ENCODE peak calls at places on chromosomes 1 and 21, in eight cellular contexts. Q is body of pancreas; H is CD4-positive, CD25-positive, alpha-beta regulatory T cell; G is mucosa of descending colon; D is PC-9; E is right lobe of liver; S is fibroblast of lung; R is astrocyte. X is an unnamed sample. For H3K36me3 and H3K4me1, the result is how much of the 10 kb centered on the place peaks cover.

GRCh38 chr1:236204656-236205055 is 62.3 kb downstream of the GPR137B start:
- DNase-seq in G (no peak), H (no peak), R (no peak), D (no peak), S (no peak), E (no peak), Q (no peak), X (no peak)

GRCh38 chr1:211939876-211940468 is 95.4 kb downstream of the INTS7 start:
- DNase-seq in R (no peak), Q (peak), S (no peak), D (no peak), E (no peak), H (no peak), G (no peak), X (no peak)

GRCh38 chr1:181479137-181479745 is 4.1 kb upstream of the CACNA1E start:
- DNase-seq in G (peak), R (peak), S (peak), E (peak), D (peak), H (no peak), Q (peak), X (peak)

GRCh38 chr21:39332175-39332574 is 16.7 kb downstream of the HMGN1 start:
- DNase-seq in D (no peak), H (no peak), G (peak), S (no peak), Q (no peak), R (no peak), E (no peak), X (no peak)

GRCh38 chr1:65911679-65912078 is 119.0 kb downstream of the PDE4B start:
- DNase-seq in H (no peak), Q (no peak), D (no peak), G (no peak), S (no peak), E (no peak), R (no peak), X (no peak)

GRCh38 chr1:29893806-29894205 is 657.5 kb downstream of the PTPRU start:
- DNase-seq in D (no peak), E (no peak), R (no peak), S (no peak), Q (no peak), H (no peak), G (no peak), X (no peak)

GRCh38 chr1:61588736-61589381 is 136.1 kb downstream of the TM2D1 start:
- DNase-seq in S (peak), E (peak), G (peak), D (peak), Q (peak), H (peak), R (peak), X (peak)

GRCh38 chr1:95076034-95076433 is 3.3 kb upstream of the ALG14 start:
- DNase-seq in G (no peak), H (no peak), Q (no peak), S (no peak), D (no peak), R (no peak), E (no peak), X (no peak)

GRCh38 chr1:212952596-212952995 is 2.3 kb downstream of the VASH2 start:
- DNase-seq in G (no peak), S (no peak), D (no peak), Q (no peak), R (no peak), H (no peak), E (no peak), X (no peak)

GRCh38 chr1:25099343-25099951 is 132.9 kb downstream of the SYF2 start:
- DNase-seq in D (no peak), H (no peak), G (peak), S (no peak), E (no peak), Q (no peak), R (no peak), X (peak)

GRCh38 chr1:63746129-63746864 is 27.5 kb upstream of the ROR1 start:
- DNase-seq in D (peak), R (peak), G (no peak), Q (no peak), H (no peak), E (no peak), S (peak), X (no peak)

GRCh38 chr1:2543543-2544092 is 12.6 kb upstream of the TNFRSF14 start:
- DNase-seq in S (peak), R (peak), H (peak), G (no peak), Q (no peak), D (no peak), E (no peak), X (no peak)

GRCh38 chr1:117886101-117886795 is 43.2 kb downstream of the GDAP2 start:
- DNase-seq in G (no peak), R (peak), E (no peak), S (peak), Q (no peak), D (no peak), H (no peak), X (no peak)

GRCh38 chr1:117877823-117878222 is 51.6 kb downstream of the GDAP2 start:
- DNase-seq in Q (no peak), G (no peak), D (no peak), R (no peak), E (no peak), S (no peak), H (no peak), X (no peak)

GRCh38 chr1:117879284-117879683 is 50.1 kb downstream of the GDAP2 start:
- DNase-seq in G (no peak), Q (no peak), S (no peak), R (no peak), H (no peak), E (no peak), D (no peak), X (no peak)

GRCh38 chr1:117883620-117884019 is 45.8 kb downstream of the GDAP2 start:
- DNase-seq in Q (no peak), R (no peak), E (no peak), G (no peak), D (no peak), H (no peak), S (no peak), X (no peak)
- H3K36me3 ChIP-seq in Q (under half), R (under half), E (under half), G (under half), D (under half), H (under half), S (under half), X (under half)

GRCh38 chr1:182614796-182615451 is 10.7 kb upstream of the RGS16 start:
- DNase-seq in H (peak), R (peak), E (peak), S (peak), G (peak), Q (peak), D (peak), X (peak)
- H3K4me1 ChIP-seq in H (under half), R (under half), E (under half), S (under half), G (under half), Q (under half), D (under half), X (under half)

DNA sequence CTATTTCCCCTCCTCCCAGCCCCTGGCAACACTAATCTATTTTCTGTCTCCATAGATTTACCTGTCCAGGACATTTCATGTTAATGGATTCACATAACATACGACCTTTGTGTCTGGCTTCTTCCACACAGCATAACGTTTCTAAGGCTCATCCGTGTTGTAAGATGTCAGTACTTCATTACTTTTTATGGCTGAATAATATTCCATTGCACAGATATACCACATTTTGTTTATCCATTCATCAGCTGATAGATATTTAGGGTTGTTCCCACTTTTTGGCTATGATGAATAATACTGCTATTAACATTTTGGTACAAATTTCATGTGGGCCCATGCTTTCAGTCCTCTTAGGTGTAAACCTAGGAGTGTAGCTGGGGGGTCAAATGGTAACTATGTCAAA is 38.2 kb downstream of the GLIS1 start:
- DNase-seq in E (no peak), H (no peak), D (no peak), R (no peak), G (no peak), S (no peak), Q (no peak), X (no peak)
- H3K36me3 ChIP-seq in E (under half), H (under half), D (under half), R (under half), G (under half), S (under half), Q (under half), X (under half)

GRCh38 chr1:83773059-83773458 is 225.9 kb downstream of the TTLL7 start:
- DNase-seq in G (no peak), Q (no peak), S (no peak), H (no peak), R (no peak), D (no peak), E (no peak), X (no peak)

GRCh38 chr1:83766182-83766825 is 232.6 kb downstream of the TTLL7 start:
- DNase-seq in D (no peak), E (no peak), G (no peak), R (no peak), S (no peak), Q (no peak), H (no peak), X (no peak)

GRCh38 chr1:83770322-83770661 is 228.6 kb downstream of the TTLL7 start:
- DNase-seq in R (no peak), H (no peak), E (no peak), Q (no peak), G (no peak), D (no peak), S (no peak), X (no peak)

GRCh38 chr1:83769072-83769471 is 229.9 kb downstream of the TTLL7 start:
- DNase-seq in E (no peak), H (no peak), R (no peak), G (no peak), S (no peak), D (no peak), Q (no peak), X (no peak)

GRCh38 chr1:83769594-83770321 is 229.2 kb downstream of the TTLL7 start:
- DNase-seq in Q (no peak), G (no peak), S (no peak), E (no peak), D (no peak), R (no peak), H (no peak), X (no peak)
- H3K4me1 ChIP-seq in Q (under half), G (under half), S (under half), E (under half), D (under half), R (under half), H (under half), X (under half)

GRCh38 chr1:244988521-244988920 is 124.2 kb upstream of the HNRNPU start:
- DNase-seq in S (no peak), G (no peak), D (no peak), R (no peak), Q (no peak), E (no peak), H (no peak), X (no peak)
- H3K36me3 ChIP-seq in S (under half), G (under half), D (under half), R (under half), Q (under half), E (under half), H (under half), X (under half)

GRCh38 chr1:118989878-118990378 is 1.8 kb upstream of the TBX15 start:
- DNase-seq in E (no peak), D (no peak), G (no peak), H (no peak), Q (no peak), R (no peak), S (no peak), X (no peak)
- H3K4me1 ChIP-seq in E (under half), D (under half), G (under half), H (under half), Q (under half), R (under half), S (under half), X (under half)

DNA sequence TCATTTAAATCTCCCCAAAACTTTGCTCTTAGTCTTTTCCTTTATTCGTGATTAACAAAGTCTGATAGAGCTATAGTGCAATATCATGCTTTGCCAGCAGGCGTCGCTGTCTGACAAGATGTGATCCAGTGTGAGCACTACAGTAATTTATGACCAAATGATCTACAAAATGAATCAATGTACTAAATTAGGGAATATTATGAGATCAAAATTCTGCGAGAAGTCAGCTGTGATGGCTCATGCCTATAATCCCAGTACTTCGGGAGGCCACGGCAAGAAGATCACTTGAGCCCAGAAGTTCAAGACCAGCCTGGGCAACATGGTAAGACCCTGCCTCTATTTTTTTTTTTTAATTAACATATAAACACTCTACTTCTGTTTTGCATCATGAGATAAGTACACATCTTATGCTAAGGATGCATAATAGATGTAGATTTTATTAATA is 3.6 kb upstream of the SPSB1 start:
- DNase-seq in G (peak), R (no peak), S (peak), Q (peak), D (peak), H (peak), E (peak), X (peak)
- H3K36me3 ChIP-seq in G (under half), R (under half), S (under half), Q (under half), D (under half), H (under half), E (under half), X (under half)

DNA sequence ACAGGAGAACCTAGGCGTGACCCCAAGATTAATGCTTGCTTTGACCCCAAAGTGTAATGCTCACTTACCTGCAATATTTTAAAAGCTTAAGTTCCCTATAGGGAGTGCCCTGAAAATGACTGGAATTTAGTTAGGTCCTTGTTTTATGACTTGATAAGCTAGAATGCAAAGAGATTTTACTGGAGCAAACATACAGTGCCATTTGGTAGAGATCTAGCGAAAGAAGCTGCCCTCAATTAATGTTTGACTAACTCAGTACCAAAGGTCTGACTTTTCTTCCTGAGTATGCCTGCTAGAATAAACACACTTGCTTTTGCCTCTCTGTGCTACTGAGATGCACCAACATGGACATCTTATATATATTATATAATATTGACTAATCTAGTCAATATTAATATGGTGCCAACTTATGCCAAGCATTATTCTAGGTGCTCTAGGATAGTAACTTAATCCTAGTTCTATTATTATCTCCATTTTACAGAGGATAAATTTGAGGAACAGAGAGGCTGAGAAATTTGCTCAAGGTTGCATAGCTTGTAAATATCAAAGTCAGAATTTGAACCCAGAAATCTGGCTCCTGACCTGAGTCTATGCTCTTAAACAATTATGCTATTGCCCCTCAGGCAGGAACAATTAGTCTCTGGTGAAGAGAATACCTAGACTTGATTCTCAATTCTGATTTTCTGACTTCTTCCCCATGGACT is 18.2 kb downstream of the S100A10 start:
- DNase-seq in S (no peak), G (no peak), Q (no peak), D (no peak), H (no peak), R (no peak), E (no peak), X (no peak)
- H3K4me1 ChIP-seq in S (under half), G (under half), Q (under half), D (half or more), H (under half), R (under half), E (under half), X (under half)

DNA sequence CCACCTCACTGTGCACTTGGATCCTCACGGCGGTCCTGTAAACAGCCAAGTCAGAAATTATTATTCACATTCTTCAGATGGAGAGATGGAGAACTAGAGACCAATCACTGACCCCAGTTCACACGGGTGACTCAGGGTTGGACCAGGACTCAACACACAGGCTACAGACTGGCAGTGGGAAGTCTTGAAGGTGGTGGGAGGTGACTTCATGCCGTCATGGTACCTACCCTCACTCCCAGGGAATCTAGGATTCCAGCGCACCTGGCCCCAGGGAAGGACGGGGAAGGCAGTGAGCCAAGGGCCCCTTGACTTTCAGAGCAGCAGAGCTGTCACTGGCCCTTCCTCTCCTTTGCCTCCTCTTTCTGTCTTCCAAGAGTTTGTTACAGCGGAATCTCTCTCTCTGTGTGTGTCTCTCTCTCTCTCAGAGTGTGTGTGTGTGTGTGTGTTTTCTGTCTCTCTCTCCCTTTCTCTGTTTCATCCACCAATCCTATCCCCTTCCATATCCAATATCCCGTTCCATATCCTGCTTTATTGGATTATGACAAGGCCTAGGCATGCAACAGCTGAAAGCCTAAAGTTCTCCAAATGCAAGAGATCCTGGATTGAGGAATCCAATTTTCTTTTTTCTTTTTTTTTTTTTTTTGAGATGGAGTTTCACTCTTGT is 11.7 kb downstream of the OPTC start:
- DNase-seq in E (no peak), D (no peak), Q (no peak), R (no peak), G (no peak), H (no peak), S (no peak), X (no peak)
- H3K36me3 ChIP-seq in E (under half), D (under half), Q (under half), R (under half), G (under half), H (under half), S (under half), X (under half)

DNA sequence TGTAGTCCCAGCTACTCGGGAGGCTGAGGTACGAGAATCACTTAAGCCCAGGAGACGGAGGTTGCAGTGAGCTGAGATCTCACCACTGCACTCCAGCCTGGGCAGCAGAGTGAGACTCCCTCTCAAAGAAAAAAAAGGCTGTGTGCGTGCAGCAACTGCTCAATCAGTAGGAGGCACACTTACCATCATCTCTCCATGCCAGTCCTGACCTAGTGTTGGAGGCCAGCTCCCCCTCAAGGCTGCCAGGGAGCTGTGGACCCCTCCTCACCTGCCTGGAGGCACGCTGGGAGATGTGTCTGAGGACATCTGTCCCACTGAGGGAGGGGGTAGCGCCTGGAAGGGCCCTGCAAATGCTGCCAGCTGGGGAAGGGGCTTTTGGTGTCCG is 11.9 kb downstream of the RPS6KA1 start:
- DNase-seq in Q (no peak), H (no peak), G (no peak), R (no peak), E (no peak), S (no peak), D (no peak), X (no peak)
- H3K4me1 ChIP-seq in Q (under half), H (half or more), G (under half), R (under half), E (under half), S (under half), D (under half), X (under half)

X was measured in adrenal gland.